ENCODE peak calls at places on chromosomes 11 and 22, in four cellular contexts. One of them, this sample, is unnamed. For H3K27me3, the result is how much of the 10 kb centered on the place peaks cover.

GRCh38 chr11:64744544-64745218 is 739 bp upstream of the RASGRP2 start:
- DNase-seq in brain microvascular endothelial cell: no peak
- DNase-seq in naive thymus-derived CD4-positive, alpha-beta T cell: peak
- DNase-seq in sigmoid colon: no peak
- DNase-seq in this sample: no peak

GRCh38 chr11:86230921-86231320 is 13.6 kb upstream of the EED start:
- DNase-seq in brain microvascular endothelial cell: no peak
- DNase-seq in naive thymus-derived CD4-positive, alpha-beta T cell: no peak
- DNase-seq in sigmoid colon: no peak
- DNase-seq in this sample: no peak

GRCh38 chr11:86220654-86221053 is 23.9 kb upstream of the EED start:
- DNase-seq in brain microvascular endothelial cell: no peak
- DNase-seq in naive thymus-derived CD4-positive, alpha-beta T cell: no peak
- DNase-seq in sigmoid colon: no peak
- DNase-seq in this sample: no peak

GRCh38 chr11:65766535-65766934 is 14.2 kb downstream of the AP5B1 start:
- DNase-seq in brain microvascular endothelial cell: no peak
- DNase-seq in naive thymus-derived CD4-positive, alpha-beta T cell: no peak
- DNase-seq in sigmoid colon: no peak
- DNase-seq in this sample: no peak

GRCh38 chr22:20431520-20432237 is 5.9 kb downstream of the SCARF2 start:
- DNase-seq in brain microvascular endothelial cell: no peak
- DNase-seq in naive thymus-derived CD4-positive, alpha-beta T cell: no peak
- DNase-seq in sigmoid colon: peak
- DNase-seq in this sample: no peak

GRCh38 chr11:17386331-17387084 is 2.0 kb downstream of the KCNJ11 start:
- DNase-seq in brain microvascular endothelial cell: peak
- DNase-seq in naive thymus-derived CD4-positive, alpha-beta T cell: no peak
- DNase-seq in sigmoid colon: no peak
- DNase-seq in this sample: peak

GRCh38 chr11:34154059-34154875 is 48.8 kb downstream of the NAT10 start:
- DNase-seq in brain microvascular endothelial cell: no peak
- DNase-seq in naive thymus-derived CD4-positive, alpha-beta T cell: no peak
- DNase-seq in sigmoid colon: no peak
- DNase-seq in this sample: no peak

GRCh38 chr11:92653448-92653847 is 316.0 kb upstream of the MTNR1B start:
- DNase-seq in brain microvascular endothelial cell: no peak
- DNase-seq in naive thymus-derived CD4-positive, alpha-beta T cell: no peak
- DNase-seq in sigmoid colon: no peak
- DNase-seq in this sample: no peak

GRCh38 chr11:66854729-66855211 is 2.1 kb upstream of the LRFN4 start:
- DNase-seq in brain microvascular endothelial cell: no peak
- DNase-seq in naive thymus-derived CD4-positive, alpha-beta T cell: no peak
- DNase-seq in sigmoid colon: peak
- DNase-seq in this sample: no peak

GRCh38 chr11:77136784-77137420 is 8.9 kb downstream of the MYO7A start:
- DNase-seq in brain microvascular endothelial cell: no peak
- DNase-seq in naive thymus-derived CD4-positive, alpha-beta T cell: no peak
- DNase-seq in sigmoid colon: no peak
- DNase-seq in this sample: no peak

GRCh38 chr11:115525600-115526006 is 21.4 kb upstream of the CADM1 start:
- DNase-seq in brain microvascular endothelial cell: no peak
- DNase-seq in naive thymus-derived CD4-positive, alpha-beta T cell: no peak
- DNase-seq in sigmoid colon: no peak
- DNase-seq in this sample: no peak

GRCh38 chr22:46539169-46539568 is 1.7 kb upstream of the CELSR1 start:
- DNase-seq in brain microvascular endothelial cell: no peak
- DNase-seq in naive thymus-derived CD4-positive, alpha-beta T cell: no peak
- DNase-seq in sigmoid colon: no peak
- DNase-seq in this sample: no peak

GRCh38 chr11:125166347-125166841 is 1.8 kb downstream of the PKNOX2 start:
- DNase-seq in brain microvascular endothelial cell: no peak
- DNase-seq in naive thymus-derived CD4-positive, alpha-beta T cell: no peak
- DNase-seq in sigmoid colon: peak
- DNase-seq in this sample: no peak

GRCh38 chr11:62775646-62776045 is 4.5 kb downstream of the TAF6L start:
- DNase-seq in brain microvascular endothelial cell: no peak
- DNase-seq in naive thymus-derived CD4-positive, alpha-beta T cell: no peak
- DNase-seq in sigmoid colon: no peak
- DNase-seq in this sample: no peak

GRCh38 chr11:62933285-62933684 is 12.1 kb upstream of the CHRM1 start:
- DNase-seq in brain microvascular endothelial cell: no peak
- DNase-seq in naive thymus-derived CD4-positive, alpha-beta T cell: no peak
- DNase-seq in sigmoid colon: no peak
- DNase-seq in this sample: no peak

GRCh38 chr22:47019012-47019790 is 256.8 kb downstream of the TBC1D22A start:
- DNase-seq in brain microvascular endothelial cell: no peak
- DNase-seq in naive thymus-derived CD4-positive, alpha-beta T cell: no peak
- DNase-seq in sigmoid colon: peak
- DNase-seq in this sample: no peak

GRCh38 chr22:36009085-36009484 is 19.5 kb downstream of the RBFOX2 start:
- DNase-seq in brain microvascular endothelial cell: peak
- DNase-seq in naive thymus-derived CD4-positive, alpha-beta T cell: no peak
- DNase-seq in sigmoid colon: no peak
- DNase-seq in this sample: no peak

GRCh38 chr22:21044931-21045584 is 688 bp upstream of the LRRC74B start:
- DNase-seq in brain microvascular endothelial cell: peak
- DNase-seq in naive thymus-derived CD4-positive, alpha-beta T cell: no peak
- DNase-seq in sigmoid colon: no peak
- DNase-seq in this sample: no peak

GRCh38 chr11:101348786-101349185 is 219.2 kb upstream of the PGR start:
- DNase-seq in brain microvascular endothelial cell: no peak
- DNase-seq in naive thymus-derived CD4-positive, alpha-beta T cell: no peak
- DNase-seq in sigmoid colon: no peak
- DNase-seq in this sample: no peak

GRCh38 chr22:46430961-46431838 is 95.7 kb downstream of the TRMU start:
- DNase-seq in brain microvascular endothelial cell: no peak
- DNase-seq in naive thymus-derived CD4-positive, alpha-beta T cell: no peak
- DNase-seq in sigmoid colon: no peak
- DNase-seq in this sample: no peak

GRCh38 chr11:120929090-120929489 is 94.8 kb upstream of the TBCEL start:
- DNase-seq in brain microvascular endothelial cell: no peak
- DNase-seq in naive thymus-derived CD4-positive, alpha-beta T cell: no peak
- DNase-seq in sigmoid colon: no peak
- DNase-seq in this sample: no peak

GRCh38 chr11:117045196-117045595 is 53.0 kb downstream of the SIK3 start:
- DNase-seq in brain microvascular endothelial cell: no peak
- DNase-seq in naive thymus-derived CD4-positive, alpha-beta T cell: no peak
- DNase-seq in sigmoid colon: no peak
- DNase-seq in this sample: no peak

GRCh38 chr11:43788394-43788793 is 92.2 kb upstream of the ALKBH3 start:
- DNase-seq in brain microvascular endothelial cell: no peak
- DNase-seq in naive thymus-derived CD4-positive, alpha-beta T cell: no peak
- DNase-seq in sigmoid colon: no peak
- DNase-seq in this sample: peak

GRCh38 chr22:37735054-37735453 is 38.2 kb downstream of the TRIOBP start:
- DNase-seq in brain microvascular endothelial cell: no peak
- DNase-seq in naive thymus-derived CD4-positive, alpha-beta T cell: no peak
- DNase-seq in sigmoid colon: peak
- DNase-seq in this sample: peak

GRCh38 chr11:131064373-131064991 is 148.2 kb upstream of the SNX19 start:
- DNase-seq in brain microvascular endothelial cell: peak
- DNase-seq in naive thymus-derived CD4-positive, alpha-beta T cell: no peak
- DNase-seq in sigmoid colon: no peak
- DNase-seq in this sample: peak

GRCh38 chr22:19178065-19178658 is 374 bp downstream of the SLC25A1 start:
- DNase-seq in brain microvascular endothelial cell: no peak
- DNase-seq in naive thymus-derived CD4-positive, alpha-beta T cell: peak
- DNase-seq in sigmoid colon: peak
- DNase-seq in this sample: peak

GRCh38 chr11:86577663-86578636 is 94.5 kb downstream of the ME3 start:
- DNase-seq in brain microvascular endothelial cell: peak
- DNase-seq in naive thymus-derived CD4-positive, alpha-beta T cell: no peak
- DNase-seq in sigmoid colon: peak
- DNase-seq in this sample: peak

GRCh38 chr11:86456075-86456939 is 81.6 kb downstream of the CCDC81 start:
- DNase-seq in brain microvascular endothelial cell: peak
- DNase-seq in naive thymus-derived CD4-positive, alpha-beta T cell: peak
- DNase-seq in sigmoid colon: peak
- DNase-seq in this sample: peak

GRCh38 chr11:78427615-78428272 is 10.1 kb upstream of the GAB2 start:
- DNase-seq in brain microvascular endothelial cell: no peak
- DNase-seq in naive thymus-derived CD4-positive, alpha-beta T cell: no peak
- DNase-seq in sigmoid colon: no peak
- DNase-seq in this sample: no peak

GRCh38 chr11:2287102-2287501 is 14.6 kb downstream of the C11orf21 start:
- DNase-seq in brain microvascular endothelial cell: no peak
- DNase-seq in naive thymus-derived CD4-positive, alpha-beta T cell: no peak
- DNase-seq in sigmoid colon: peak
- DNase-seq in this sample: peak

GRCh38 chr11:64447717-64448598 is 89.0 kb downstream of the RPS6KA4 start:
- DNase-seq in brain microvascular endothelial cell: peak
- DNase-seq in naive thymus-derived CD4-positive, alpha-beta T cell: no peak
- DNase-seq in sigmoid colon: peak
- DNase-seq in this sample: peak

GRCh38 chr11:93567406-93567819 is 24.2 kb upstream of the SMCO4 start:
- DNase-seq in brain microvascular endothelial cell: peak
- DNase-seq in naive thymus-derived CD4-positive, alpha-beta T cell: no peak
- DNase-seq in sigmoid colon: peak
- DNase-seq in this sample: peak

GRCh38 chr11:128940603-128941002 is 2.1 kb downstream of the TP53AIP1 start:
- DNase-seq in brain microvascular endothelial cell: no peak
- DNase-seq in naive thymus-derived CD4-positive, alpha-beta T cell: no peak
- DNase-seq in sigmoid colon: no peak
- DNase-seq in this sample: no peak

GRCh38 chr11:123438191-123438627 is 8.1 kb downstream of the GRAMD1B start:
- DNase-seq in brain microvascular endothelial cell: no peak
- DNase-seq in naive thymus-derived CD4-positive, alpha-beta T cell: no peak
- DNase-seq in sigmoid colon: no peak
- DNase-seq in this sample: no peak

GRCh38 chr22:19291218-19291579 is 320 bp downstream of the CLTCL1 start:
- DNase-seq in brain microvascular endothelial cell: no peak
- DNase-seq in naive thymus-derived CD4-positive, alpha-beta T cell: no peak
- DNase-seq in sigmoid colon: peak
- DNase-seq in this sample: peak

GRCh38 chr11:74462009-74462408 is 5.3 kb downstream of the KCNE3 start:
- DNase-seq in brain microvascular endothelial cell: no peak
- DNase-seq in naive thymus-derived CD4-positive, alpha-beta T cell: no peak
- DNase-seq in sigmoid colon: peak
- DNase-seq in this sample: peak

GRCh38 chr22:30290318-30290678 is 993 bp upstream of the CASTOR1 start:
- DNase-seq in brain microvascular endothelial cell: no peak
- DNase-seq in naive thymus-derived CD4-positive, alpha-beta T cell: no peak
- DNase-seq in sigmoid colon: no peak
- DNase-seq in this sample: peak

GRCh38 chr22:30290679-30291333 is 1.5 kb upstream of the CASTOR1 start:
- DNase-seq in brain microvascular endothelial cell: peak
- DNase-seq in naive thymus-derived CD4-positive, alpha-beta T cell: no peak
- DNase-seq in sigmoid colon: peak
- DNase-seq in this sample: peak

GRCh38 chr22:30289126-30289979 is at the start of gene CASTOR1:
- DNase-seq in brain microvascular endothelial cell: peak
- DNase-seq in naive thymus-derived CD4-positive, alpha-beta T cell: peak
- DNase-seq in sigmoid colon: peak
- DNase-seq in this sample: peak

GRCh38 chr22:30288414-30289125 is 735 bp downstream of the CASTOR1 start:
- DNase-seq in brain microvascular endothelial cell: no peak
- DNase-seq in naive thymus-derived CD4-positive, alpha-beta T cell: no peak
- DNase-seq in sigmoid colon: peak
- DNase-seq in this sample: no peak

DNA sequence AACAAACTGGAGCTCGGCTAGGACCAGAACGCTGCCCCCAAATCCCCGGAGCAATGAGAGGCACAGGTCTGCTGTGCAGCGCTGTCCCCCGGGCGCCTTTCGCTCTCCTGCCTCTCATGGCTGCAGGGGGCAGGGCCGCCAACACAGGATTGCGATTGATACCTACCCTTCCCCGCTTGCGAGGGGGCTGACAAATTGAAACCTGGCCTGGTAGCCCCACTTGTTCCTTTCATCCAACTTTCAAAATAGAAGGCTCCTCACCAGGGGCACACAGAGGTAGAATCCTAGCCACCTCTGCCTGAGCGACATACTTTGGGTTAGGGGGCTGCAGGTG is 642 bp upstream of the CASTOR1 start:
- DNase-seq in brain microvascular endothelial cell: no peak
- DNase-seq in naive thymus-derived CD4-positive, alpha-beta T cell: no peak
- DNase-seq in sigmoid colon: no peak
- DNase-seq in this sample: no peak
- H3K27ac ChIP-seq in brain microvascular endothelial cell: no peak
- H3K27ac ChIP-seq in naive thymus-derived CD4-positive, alpha-beta T cell: peak
- H3K27ac ChIP-seq in sigmoid colon: peak
- H3K27ac ChIP-seq in this sample: peak

GRCh38 chr22:49850021-49850911 is 3.4 kb upstream of the ZBED4 start:
- DNase-seq in brain microvascular endothelial cell: no peak
- DNase-seq in naive thymus-derived CD4-positive, alpha-beta T cell: no peak
- DNase-seq in sigmoid colon: no peak
- DNase-seq in this sample: no peak

GRCh38 chr22:49849161-49850020 is 4.3 kb upstream of the ZBED4 start:
- DNase-seq in brain microvascular endothelial cell: no peak
- DNase-seq in naive thymus-derived CD4-positive, alpha-beta T cell: no peak
- DNase-seq in sigmoid colon: no peak
- DNase-seq in this sample: no peak

GRCh38 chr22:49850959-49851815 is 2.5 kb upstream of the ZBED4 start:
- DNase-seq in brain microvascular endothelial cell: no peak
- DNase-seq in naive thymus-derived CD4-positive, alpha-beta T cell: no peak
- DNase-seq in sigmoid colon: no peak
- DNase-seq in this sample: no peak

GRCh38 chr22:49847751-49848689 is 5.6 kb upstream of the ZBED4 start:
- DNase-seq in brain microvascular endothelial cell: no peak
- DNase-seq in naive thymus-derived CD4-positive, alpha-beta T cell: no peak
- DNase-seq in sigmoid colon: no peak
- DNase-seq in this sample: no peak

DNA sequence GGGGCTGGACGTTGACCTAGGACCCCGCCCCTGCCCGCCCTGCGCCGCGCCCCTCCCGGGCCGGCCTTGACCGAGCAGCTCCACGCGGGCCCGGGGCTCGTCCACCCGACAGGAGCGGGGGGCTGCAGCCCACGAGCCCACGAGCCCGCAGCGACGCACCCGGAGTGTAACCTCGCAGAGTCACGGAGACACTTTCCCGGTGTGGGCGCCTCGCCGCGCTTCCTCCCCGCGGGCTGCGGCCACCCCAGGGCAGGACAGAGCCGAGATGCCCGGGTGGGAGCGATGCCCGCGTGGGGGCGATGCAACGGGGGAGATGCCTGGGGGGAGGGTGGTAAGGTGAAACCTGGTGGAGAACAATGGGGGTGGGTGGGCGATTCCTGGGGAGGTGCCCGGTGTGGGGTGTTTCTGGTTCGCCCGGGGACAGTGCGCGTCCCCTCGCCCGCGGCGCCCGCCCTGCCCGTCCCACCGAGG is 4.9 kb upstream of the ZBED4 start:
- DNase-seq in brain microvascular endothelial cell: no peak
- DNase-seq in naive thymus-derived CD4-positive, alpha-beta T cell: no peak
- DNase-seq in sigmoid colon: no peak
- DNase-seq in this sample: no peak
- H3K27me3 ChIP-seq in brain microvascular endothelial cell: under half
- H3K27me3 ChIP-seq in naive thymus-derived CD4-positive, alpha-beta T cell: under half
- H3K27me3 ChIP-seq in sigmoid colon: under half
- H3K27me3 ChIP-seq in this sample: under half

GRCh38 chr11:61158691-61159381 is 2.4 kb downstream of the VPS37C start:
- DNase-seq in brain microvascular endothelial cell: peak
- DNase-seq in naive thymus-derived CD4-positive, alpha-beta T cell: no peak
- DNase-seq in sigmoid colon: peak
- DNase-seq in this sample: no peak
- H3K27ac ChIP-seq in brain microvascular endothelial cell: peak
- H3K27ac ChIP-seq in naive thymus-derived CD4-positive, alpha-beta T cell: peak
- H3K27ac ChIP-seq in sigmoid colon: peak
- H3K27ac ChIP-seq in this sample: peak

GRCh38 chr11:45710561-45710960 is 45.1 kb upstream of the CHST1 start:
- DNase-seq in brain microvascular endothelial cell: no peak
- DNase-seq in naive thymus-derived CD4-positive, alpha-beta T cell: no peak
- DNase-seq in sigmoid colon: no peak
- DNase-seq in this sample: no peak
- H3K27me3 ChIP-seq in brain microvascular endothelial cell: under half
- H3K27me3 ChIP-seq in naive thymus-derived CD4-positive, alpha-beta T cell: under half
- H3K27me3 ChIP-seq in sigmoid colon: under half
- H3K27me3 ChIP-seq in this sample: under half